ENCODE peak calls at places on chromosome 19, in ten cellular contexts. One of them, this sample, is unnamed.
A peak's percentile ranks its signal among the peaks of the same experiment; 100 is the strongest.

GRCh38 chr19:13132471-13133166 is 14.6 kb downstream of the NACC1 start:
- ATAC-seq in gastrocnemius medialis: no peak
- ATAC-seq in K562: peak; percentile 17
- ATAC-seq in activated T-cell treated with anti-CD3 and anti-CD28 coated beads, Interleukin-2, amount 50 U/mL, for 72 hours: peak; percentile 97
- ATAC-seq in activated CD4-positive, alpha-beta T cell treated with anti-CD3 and anti-CD28 coated beads for 36 hours: peak; percentile 98
- ATAC-seq in esophagus mucosa: no peak
- ATAC-seq in right cardiac atrium: no peak
- ATAC-seq in stimulated activated memory B cell treated with anti-CD40 and anti-IgM and Interleukin-4, amounts not matched to agents 10 μg/mL and 1 μg/mL and 100 μg/mL, for 72 hours: no peak
- ATAC-seq in sciatic nerve: no peak
- ATAC-seq in SK-N-SH treated with all-trans-retinoic acid at 6 μM for 48 hours: peak; percentile 78
- ATAC-seq in this sample: peak; percentile 98

GRCh38 chr19:28542394-28543243 is 670.3 kb downstream of the UQCRFS1 start:
- ATAC-seq in gastrocnemius medialis: no peak
- ATAC-seq in K562: peak; percentile 14
- ATAC-seq in activated T-cell treated with anti-CD3 and anti-CD28 coated beads, Interleukin-2, amount 50 U/mL, for 72 hours: no peak
- ATAC-seq in activated CD4-positive, alpha-beta T cell treated with anti-CD3 and anti-CD28 coated beads for 36 hours: no peak
- ATAC-seq in esophagus mucosa: no peak
- ATAC-seq in right cardiac atrium: no peak
- ATAC-seq in stimulated activated memory B cell treated with anti-CD40 and anti-IgM and Interleukin-4, amounts not matched to agents 10 μg/mL and 1 μg/mL and 100 μg/mL, for 72 hours: peak; percentile 54
- ATAC-seq in sciatic nerve: no peak
- ATAC-seq in SK-N-SH treated with all-trans-retinoic acid at 6 μM for 48 hours: no peak
- ATAC-seq in this sample: no peak

GRCh38 chr19:52638601-52639000 is 446 bp upstream of the ZNF83 start:
- ATAC-seq in gastrocnemius medialis: no peak
- ATAC-seq in K562: peak; percentile 34
- ATAC-seq in activated T-cell treated with anti-CD3 and anti-CD28 coated beads, Interleukin-2, amount 50 U/mL, for 72 hours: peak; percentile 12
- ATAC-seq in activated CD4-positive, alpha-beta T cell treated with anti-CD3 and anti-CD28 coated beads for 36 hours: peak; percentile 7
- ATAC-seq in esophagus mucosa: no peak
- ATAC-seq in right cardiac atrium: peak; percentile 58
- ATAC-seq in stimulated activated memory B cell treated with anti-CD40 and anti-IgM and Interleukin-4, amounts not matched to agents 10 μg/mL and 1 μg/mL and 100 μg/mL, for 72 hours: peak; percentile 14
- ATAC-seq in sciatic nerve: peak; percentile 51
- ATAC-seq in SK-N-SH treated with all-trans-retinoic acid at 6 μM for 48 hours: peak; percentile 69
- ATAC-seq in this sample: peak; percentile 20

GRCh38 chr19:50510700-50511068 is 307 bp downstream of the JOSD2 start:
- ATAC-seq in gastrocnemius medialis: peak; percentile 29
- ATAC-seq in K562: no peak
- ATAC-seq in activated T-cell treated with anti-CD3 and anti-CD28 coated beads, Interleukin-2, amount 50 U/mL, for 72 hours: no peak
- ATAC-seq in activated CD4-positive, alpha-beta T cell treated with anti-CD3 and anti-CD28 coated beads for 36 hours: no peak
- ATAC-seq in esophagus mucosa: peak; percentile 4
- ATAC-seq in right cardiac atrium: no peak
- ATAC-seq in stimulated activated memory B cell treated with anti-CD40 and anti-IgM and Interleukin-4, amounts not matched to agents 10 μg/mL and 1 μg/mL and 100 μg/mL, for 72 hours: no peak
- ATAC-seq in sciatic nerve: no peak
- ATAC-seq in SK-N-SH treated with all-trans-retinoic acid at 6 μM for 48 hours: peak; percentile 3
- ATAC-seq in this sample: no peak

GRCh38 chr19:8333771-8334457 is 9.1 kb downstream of the KANK3 start:
- ATAC-seq in gastrocnemius medialis: no peak
- ATAC-seq in K562: no peak
- ATAC-seq in activated T-cell treated with anti-CD3 and anti-CD28 coated beads, Interleukin-2, amount 50 U/mL, for 72 hours: no peak
- ATAC-seq in activated CD4-positive, alpha-beta T cell treated with anti-CD3 and anti-CD28 coated beads for 36 hours: no peak
- ATAC-seq in esophagus mucosa: no peak
- ATAC-seq in right cardiac atrium: no peak
- ATAC-seq in stimulated activated memory B cell treated with anti-CD40 and anti-IgM and Interleukin-4, amounts not matched to agents 10 μg/mL and 1 μg/mL and 100 μg/mL, for 72 hours: no peak
- ATAC-seq in sciatic nerve: no peak
- ATAC-seq in SK-N-SH treated with all-trans-retinoic acid at 6 μM for 48 hours: no peak
- ATAC-seq in this sample: no peak

GRCh38 chr19:52664461-52664860 is 26.3 kb upstream of the ZNF83 start:
- ATAC-seq in gastrocnemius medialis: no peak
- ATAC-seq in K562: peak; percentile 96
- ATAC-seq in activated T-cell treated with anti-CD3 and anti-CD28 coated beads, Interleukin-2, amount 50 U/mL, for 72 hours: no peak
- ATAC-seq in activated CD4-positive, alpha-beta T cell treated with anti-CD3 and anti-CD28 coated beads for 36 hours: no peak
- ATAC-seq in esophagus mucosa: peak; percentile 31
- ATAC-seq in right cardiac atrium: peak; percentile 39
- ATAC-seq in stimulated activated memory B cell treated with anti-CD40 and anti-IgM and Interleukin-4, amounts not matched to agents 10 μg/mL and 1 μg/mL and 100 μg/mL, for 72 hours: no peak
- ATAC-seq in sciatic nerve: no peak
- ATAC-seq in SK-N-SH treated with all-trans-retinoic acid at 6 μM for 48 hours: no peak
- ATAC-seq in this sample: no peak

GRCh38 chr19:30293051-30293785 is 79.0 kb upstream of the ZNF536 start:
- ATAC-seq in gastrocnemius medialis: no peak
- ATAC-seq in K562: no peak
- ATAC-seq in activated T-cell treated with anti-CD3 and anti-CD28 coated beads, Interleukin-2, amount 50 U/mL, for 72 hours: no peak
- ATAC-seq in activated CD4-positive, alpha-beta T cell treated with anti-CD3 and anti-CD28 coated beads for 36 hours: no peak
- ATAC-seq in esophagus mucosa: no peak
- ATAC-seq in right cardiac atrium: no peak
- ATAC-seq in stimulated activated memory B cell treated with anti-CD40 and anti-IgM and Interleukin-4, amounts not matched to agents 10 μg/mL and 1 μg/mL and 100 μg/mL, for 72 hours: no peak
- ATAC-seq in sciatic nerve: no peak
- ATAC-seq in SK-N-SH treated with all-trans-retinoic acid at 6 μM for 48 hours: no peak
- ATAC-seq in this sample: no peak

GRCh38 chr19:5118026-5118425 is 149.1 kb downstream of the KDM4B start:
- ATAC-seq in gastrocnemius medialis: no peak
- ATAC-seq in K562: no peak
- ATAC-seq in activated T-cell treated with anti-CD3 and anti-CD28 coated beads, Interleukin-2, amount 50 U/mL, for 72 hours: no peak
- ATAC-seq in activated CD4-positive, alpha-beta T cell treated with anti-CD3 and anti-CD28 coated beads for 36 hours: no peak
- ATAC-seq in esophagus mucosa: no peak
- ATAC-seq in right cardiac atrium: no peak
- ATAC-seq in stimulated activated memory B cell treated with anti-CD40 and anti-IgM and Interleukin-4, amounts not matched to agents 10 μg/mL and 1 μg/mL and 100 μg/mL, for 72 hours: no peak
- ATAC-seq in sciatic nerve: no peak
- ATAC-seq in SK-N-SH treated with all-trans-retinoic acid at 6 μM for 48 hours: no peak
- ATAC-seq in this sample: no peak

GRCh38 chr19:49114630-49115363 is 627 bp downstream of the LIN7B start:
- ATAC-seq in gastrocnemius medialis: peak; percentile 10
- ATAC-seq in K562: peak; percentile 6
- ATAC-seq in activated T-cell treated with anti-CD3 and anti-CD28 coated beads, Interleukin-2, amount 50 U/mL, for 72 hours: no peak
- ATAC-seq in activated CD4-positive, alpha-beta T cell treated with anti-CD3 and anti-CD28 coated beads for 36 hours: no peak
- ATAC-seq in esophagus mucosa: no peak
- ATAC-seq in right cardiac atrium: peak; percentile 31
- ATAC-seq in stimulated activated memory B cell treated with anti-CD40 and anti-IgM and Interleukin-4, amounts not matched to agents 10 μg/mL and 1 μg/mL and 100 μg/mL, for 72 hours: no peak
- ATAC-seq in sciatic nerve: peak; percentile 29
- ATAC-seq in SK-N-SH treated with all-trans-retinoic acid at 6 μM for 48 hours: peak; percentile 39
- ATAC-seq in this sample: no peak

GRCh38 chr19:12664406-12665280 is 1.9 kb downstream of the MAN2B1 start:
- ATAC-seq in gastrocnemius medialis: no peak
- ATAC-seq in K562: peak; percentile 81
- ATAC-seq in activated T-cell treated with anti-CD3 and anti-CD28 coated beads, Interleukin-2, amount 50 U/mL, for 72 hours: no peak
- ATAC-seq in activated CD4-positive, alpha-beta T cell treated with anti-CD3 and anti-CD28 coated beads for 36 hours: no peak
- ATAC-seq in esophagus mucosa: no peak
- ATAC-seq in right cardiac atrium: no peak
- ATAC-seq in stimulated activated memory B cell treated with anti-CD40 and anti-IgM and Interleukin-4, amounts not matched to agents 10 μg/mL and 1 μg/mL and 100 μg/mL, for 72 hours: no peak
- ATAC-seq in sciatic nerve: no peak
- ATAC-seq in SK-N-SH treated with all-trans-retinoic acid at 6 μM for 48 hours: no peak
- ATAC-seq in this sample: no peak

GRCh38 chr19:14404322-14404721 is 14.8 kb downstream of the DDX39A start:
- ATAC-seq in gastrocnemius medialis: no peak
- ATAC-seq in K562: no peak
- ATAC-seq in activated T-cell treated with anti-CD3 and anti-CD28 coated beads, Interleukin-2, amount 50 U/mL, for 72 hours: no peak
- ATAC-seq in activated CD4-positive, alpha-beta T cell treated with anti-CD3 and anti-CD28 coated beads for 36 hours: no peak
- ATAC-seq in esophagus mucosa: no peak
- ATAC-seq in right cardiac atrium: no peak
- ATAC-seq in stimulated activated memory B cell treated with anti-CD40 and anti-IgM and Interleukin-4, amounts not matched to agents 10 μg/mL and 1 μg/mL and 100 μg/mL, for 72 hours: no peak
- ATAC-seq in sciatic nerve: no peak
- ATAC-seq in SK-N-SH treated with all-trans-retinoic acid at 6 μM for 48 hours: no peak
- ATAC-seq in this sample: no peak

GRCh38 chr19:45507864-45508680 is 793 bp downstream of the VASP start:
- ATAC-seq in gastrocnemius medialis: no peak
- ATAC-seq in K562: peak; percentile 29
- ATAC-seq in activated T-cell treated with anti-CD3 and anti-CD28 coated beads, Interleukin-2, amount 50 U/mL, for 72 hours: no peak
- ATAC-seq in activated CD4-positive, alpha-beta T cell treated with anti-CD3 and anti-CD28 coated beads for 36 hours: no peak
- ATAC-seq in esophagus mucosa: peak; percentile 3
- ATAC-seq in right cardiac atrium: peak; percentile 24
- ATAC-seq in stimulated activated memory B cell treated with anti-CD40 and anti-IgM and Interleukin-4, amounts not matched to agents 10 μg/mL and 1 μg/mL and 100 μg/mL, for 72 hours: peak; percentile 18
- ATAC-seq in sciatic nerve: peak; percentile 1
- ATAC-seq in SK-N-SH treated with all-trans-retinoic acid at 6 μM for 48 hours: peak; percentile 1
- ATAC-seq in this sample: peak; percentile 11

GRCh38 chr19:55226273-55226672 is 2.3 kb downstream of the TMEM86B start:
- ATAC-seq in gastrocnemius medialis: no peak
- ATAC-seq in K562: no peak
- ATAC-seq in activated T-cell treated with anti-CD3 and anti-CD28 coated beads, Interleukin-2, amount 50 U/mL, for 72 hours: no peak
- ATAC-seq in activated CD4-positive, alpha-beta T cell treated with anti-CD3 and anti-CD28 coated beads for 36 hours: no peak
- ATAC-seq in esophagus mucosa: no peak
- ATAC-seq in right cardiac atrium: no peak
- ATAC-seq in stimulated activated memory B cell treated with anti-CD40 and anti-IgM and Interleukin-4, amounts not matched to agents 10 μg/mL and 1 μg/mL and 100 μg/mL, for 72 hours: no peak
- ATAC-seq in sciatic nerve: no peak
- ATAC-seq in SK-N-SH treated with all-trans-retinoic acid at 6 μM for 48 hours: no peak
- ATAC-seq in this sample: no peak

GRCh38 chr19:15701757-15702589 is 25.9 kb upstream of the OR10H2 start:
- ATAC-seq in gastrocnemius medialis: no peak
- ATAC-seq in K562: no peak
- ATAC-seq in activated T-cell treated with anti-CD3 and anti-CD28 coated beads, Interleukin-2, amount 50 U/mL, for 72 hours: no peak
- ATAC-seq in activated CD4-positive, alpha-beta T cell treated with anti-CD3 and anti-CD28 coated beads for 36 hours: no peak
- ATAC-seq in esophagus mucosa: peak; percentile 96
- ATAC-seq in right cardiac atrium: no peak
- ATAC-seq in stimulated activated memory B cell treated with anti-CD40 and anti-IgM and Interleukin-4, amounts not matched to agents 10 μg/mL and 1 μg/mL and 100 μg/mL, for 72 hours: peak; percentile 16
- ATAC-seq in sciatic nerve: peak; percentile 38
- ATAC-seq in SK-N-SH treated with all-trans-retinoic acid at 6 μM for 48 hours: peak; percentile 62
- ATAC-seq in this sample: no peak

GRCh38 chr19:55189424-55189823 is 9.3 kb upstream of the SYT5 start:
- ATAC-seq in gastrocnemius medialis: no peak
- ATAC-seq in K562: peak; percentile 15
- ATAC-seq in activated T-cell treated with anti-CD3 and anti-CD28 coated beads, Interleukin-2, amount 50 U/mL, for 72 hours: no peak
- ATAC-seq in activated CD4-positive, alpha-beta T cell treated with anti-CD3 and anti-CD28 coated beads for 36 hours: no peak
- ATAC-seq in esophagus mucosa: peak; percentile 99
- ATAC-seq in right cardiac atrium: peak; percentile 93
- ATAC-seq in stimulated activated memory B cell treated with anti-CD40 and anti-IgM and Interleukin-4, amounts not matched to agents 10 μg/mL and 1 μg/mL and 100 μg/mL, for 72 hours: no peak
- ATAC-seq in sciatic nerve: no peak
- ATAC-seq in SK-N-SH treated with all-trans-retinoic acid at 6 μM for 48 hours: peak; percentile 86
- ATAC-seq in this sample: no peak

GRCh38 chr19:55549500-55550320 is 4.4 kb upstream of the SBK3 start:
- ATAC-seq in gastrocnemius medialis: peak; percentile 67
- ATAC-seq in K562: peak; percentile 21
- ATAC-seq in activated T-cell treated with anti-CD3 and anti-CD28 coated beads, Interleukin-2, amount 50 U/mL, for 72 hours: no peak
- ATAC-seq in activated CD4-positive, alpha-beta T cell treated with anti-CD3 and anti-CD28 coated beads for 36 hours: no peak
- ATAC-seq in esophagus mucosa: peak; percentile 12
- ATAC-seq in right cardiac atrium: no peak
- ATAC-seq in stimulated activated memory B cell treated with anti-CD40 and anti-IgM and Interleukin-4, amounts not matched to agents 10 μg/mL and 1 μg/mL and 100 μg/mL, for 72 hours: peak; percentile 51
- ATAC-seq in sciatic nerve: no peak
- ATAC-seq in SK-N-SH treated with all-trans-retinoic acid at 6 μM for 48 hours: peak; percentile 76
- ATAC-seq in this sample: no peak

GRCh38 chr19:9146882-9147281 is 6.7 kb downstream of the ZNF317 start:
- ATAC-seq in gastrocnemius medialis: no peak
- ATAC-seq in K562: no peak
- ATAC-seq in activated T-cell treated with anti-CD3 and anti-CD28 coated beads, Interleukin-2, amount 50 U/mL, for 72 hours: no peak
- ATAC-seq in activated CD4-positive, alpha-beta T cell treated with anti-CD3 and anti-CD28 coated beads for 36 hours: no peak
- ATAC-seq in esophagus mucosa: no peak
- ATAC-seq in right cardiac atrium: no peak
- ATAC-seq in stimulated activated memory B cell treated with anti-CD40 and anti-IgM and Interleukin-4, amounts not matched to agents 10 μg/mL and 1 μg/mL and 100 μg/mL, for 72 hours: no peak
- ATAC-seq in sciatic nerve: no peak
- ATAC-seq in SK-N-SH treated with all-trans-retinoic acid at 6 μM for 48 hours: no peak
- ATAC-seq in this sample: no peak

GRCh38 chr19:16452321-16452720 is 19.4 kb downstream of the EPS15L1 start:
- ATAC-seq in gastrocnemius medialis: peak; percentile 36
- ATAC-seq in K562: no peak
- ATAC-seq in activated T-cell treated with anti-CD3 and anti-CD28 coated beads, Interleukin-2, amount 50 U/mL, for 72 hours: no peak
- ATAC-seq in activated CD4-positive, alpha-beta T cell treated with anti-CD3 and anti-CD28 coated beads for 36 hours: no peak
- ATAC-seq in esophagus mucosa: no peak
- ATAC-seq in right cardiac atrium: no peak
- ATAC-seq in stimulated activated memory B cell treated with anti-CD40 and anti-IgM and Interleukin-4, amounts not matched to agents 10 μg/mL and 1 μg/mL and 100 μg/mL, for 72 hours: no peak
- ATAC-seq in sciatic nerve: no peak
- ATAC-seq in SK-N-SH treated with all-trans-retinoic acid at 6 μM for 48 hours: no peak
- ATAC-seq in this sample: no peak

GRCh38 chr19:18929311-18929710 is 9.8 kb downstream of the DDX49 start:
- ATAC-seq in gastrocnemius medialis: no peak
- ATAC-seq in K562: no peak
- ATAC-seq in activated T-cell treated with anti-CD3 and anti-CD28 coated beads, Interleukin-2, amount 50 U/mL, for 72 hours: no peak
- ATAC-seq in activated CD4-positive, alpha-beta T cell treated with anti-CD3 and anti-CD28 coated beads for 36 hours: no peak
- ATAC-seq in esophagus mucosa: no peak
- ATAC-seq in right cardiac atrium: no peak
- ATAC-seq in stimulated activated memory B cell treated with anti-CD40 and anti-IgM and Interleukin-4, amounts not matched to agents 10 μg/mL and 1 μg/mL and 100 μg/mL, for 72 hours: no peak
- ATAC-seq in sciatic nerve: no peak
- ATAC-seq in SK-N-SH treated with all-trans-retinoic acid at 6 μM for 48 hours: no peak
- ATAC-seq in this sample: no peak

GRCh38 chr19:1275976-1276619 is 768 bp downstream of the FAM174C start:
- ATAC-seq in gastrocnemius medialis: no peak
- ATAC-seq in K562: no peak
- ATAC-seq in activated T-cell treated with anti-CD3 and anti-CD28 coated beads, Interleukin-2, amount 50 U/mL, for 72 hours: no peak
- ATAC-seq in activated CD4-positive, alpha-beta T cell treated with anti-CD3 and anti-CD28 coated beads for 36 hours: no peak
- ATAC-seq in esophagus mucosa: no peak
- ATAC-seq in right cardiac atrium: peak; percentile 75
- ATAC-seq in stimulated activated memory B cell treated with anti-CD40 and anti-IgM and Interleukin-4, amounts not matched to agents 10 μg/mL and 1 μg/mL and 100 μg/mL, for 72 hours: no peak
- ATAC-seq in sciatic nerve: peak; percentile 0
- ATAC-seq in SK-N-SH treated with all-trans-retinoic acid at 6 μM for 48 hours: no peak
- ATAC-seq in this sample: no peak

GRCh38 chr19:35669974-35670373 is 3.7 kb downstream of the UPK1A start:
- ATAC-seq in gastrocnemius medialis: no peak
- ATAC-seq in K562: no peak
- ATAC-seq in activated T-cell treated with anti-CD3 and anti-CD28 coated beads, Interleukin-2, amount 50 U/mL, for 72 hours: no peak
- ATAC-seq in activated CD4-positive, alpha-beta T cell treated with anti-CD3 and anti-CD28 coated beads for 36 hours: no peak
- ATAC-seq in esophagus mucosa: no peak
- ATAC-seq in right cardiac atrium: no peak
- ATAC-seq in stimulated activated memory B cell treated with anti-CD40 and anti-IgM and Interleukin-4, amounts not matched to agents 10 μg/mL and 1 μg/mL and 100 μg/mL, for 72 hours: no peak
- ATAC-seq in sciatic nerve: no peak
- ATAC-seq in SK-N-SH treated with all-trans-retinoic acid at 6 μM for 48 hours: no peak
- ATAC-seq in this sample: no peak

GRCh38 chr19:29873801-29874575 is 62.2 kb downstream of the CCNE1 start:
- ATAC-seq in gastrocnemius medialis: no peak
- ATAC-seq in K562: no peak
- ATAC-seq in activated T-cell treated with anti-CD3 and anti-CD28 coated beads, Interleukin-2, amount 50 U/mL, for 72 hours: no peak
- ATAC-seq in activated CD4-positive, alpha-beta T cell treated with anti-CD3 and anti-CD28 coated beads for 36 hours: no peak
- ATAC-seq in esophagus mucosa: no peak
- ATAC-seq in right cardiac atrium: no peak
- ATAC-seq in stimulated activated memory B cell treated with anti-CD40 and anti-IgM and Interleukin-4, amounts not matched to agents 10 μg/mL and 1 μg/mL and 100 μg/mL, for 72 hours: no peak
- ATAC-seq in sciatic nerve: peak; percentile 9
- ATAC-seq in SK-N-SH treated with all-trans-retinoic acid at 6 μM for 48 hours: no peak
- ATAC-seq in this sample: no peak

GRCh38 chr19:37999309-38000213 is 92.6 kb downstream of the SIPA1L3 start:
- ATAC-seq in gastrocnemius medialis: peak; percentile 25
- ATAC-seq in K562: no peak
- ATAC-seq in activated T-cell treated with anti-CD3 and anti-CD28 coated beads, Interleukin-2, amount 50 U/mL, for 72 hours: no peak
- ATAC-seq in activated CD4-positive, alpha-beta T cell treated with anti-CD3 and anti-CD28 coated beads for 36 hours: no peak
- ATAC-seq in esophagus mucosa: no peak
- ATAC-seq in right cardiac atrium: peak; percentile 69
- ATAC-seq in stimulated activated memory B cell treated with anti-CD40 and anti-IgM and Interleukin-4, amounts not matched to agents 10 μg/mL and 1 μg/mL and 100 μg/mL, for 72 hours: peak; percentile 35
- ATAC-seq in sciatic nerve: peak; percentile 92
- ATAC-seq in SK-N-SH treated with all-trans-retinoic acid at 6 μM for 48 hours: peak; percentile 65
- ATAC-seq in this sample: no peak

GRCh38 chr19:31503211-31503610 is 154.0 kb upstream of the TSHZ3 start:
- ATAC-seq in gastrocnemius medialis: no peak
- ATAC-seq in K562: no peak
- ATAC-seq in activated T-cell treated with anti-CD3 and anti-CD28 coated beads, Interleukin-2, amount 50 U/mL, for 72 hours: no peak
- ATAC-seq in activated CD4-positive, alpha-beta T cell treated with anti-CD3 and anti-CD28 coated beads for 36 hours: no peak
- ATAC-seq in esophagus mucosa: no peak
- ATAC-seq in right cardiac atrium: no peak
- ATAC-seq in stimulated activated memory B cell treated with anti-CD40 and anti-IgM and Interleukin-4, amounts not matched to agents 10 μg/mL and 1 μg/mL and 100 μg/mL, for 72 hours: no peak
- ATAC-seq in sciatic nerve: no peak
- ATAC-seq in SK-N-SH treated with all-trans-retinoic acid at 6 μM for 48 hours: no peak
- ATAC-seq in this sample: no peak

GRCh38 chr19:18519962-18520847 is 1.7 kb downstream of the ELL start:
- ATAC-seq in gastrocnemius medialis: peak; percentile 69
- ATAC-seq in K562: peak; percentile 56
- ATAC-seq in activated T-cell treated with anti-CD3 and anti-CD28 coated beads, Interleukin-2, amount 50 U/mL, for 72 hours: no peak
- ATAC-seq in activated CD4-positive, alpha-beta T cell treated with anti-CD3 and anti-CD28 coated beads for 36 hours: no peak
- ATAC-seq in esophagus mucosa: peak; percentile 8
- ATAC-seq in right cardiac atrium: peak; percentile 6
- ATAC-seq in stimulated activated memory B cell treated with anti-CD40 and anti-IgM and Interleukin-4, amounts not matched to agents 10 μg/mL and 1 μg/mL and 100 μg/mL, for 72 hours: no peak
- ATAC-seq in sciatic nerve: no peak
- ATAC-seq in SK-N-SH treated with all-trans-retinoic acid at 6 μM for 48 hours: peak; percentile 31
- ATAC-seq in this sample: no peak

GRCh38 chr19:32676186-32676894 is 692 bp downstream of the RGS9BP start:
- ATAC-seq in gastrocnemius medialis: peak; percentile 15
- ATAC-seq in K562: no peak
- ATAC-seq in activated T-cell treated with anti-CD3 and anti-CD28 coated beads, Interleukin-2, amount 50 U/mL, for 72 hours: peak; percentile 1
- ATAC-seq in activated CD4-positive, alpha-beta T cell treated with anti-CD3 and anti-CD28 coated beads for 36 hours: no peak
- ATAC-seq in esophagus mucosa: peak; percentile 11
- ATAC-seq in right cardiac atrium: no peak
- ATAC-seq in stimulated activated memory B cell treated with anti-CD40 and anti-IgM and Interleukin-4, amounts not matched to agents 10 μg/mL and 1 μg/mL and 100 μg/mL, for 72 hours: no peak
- ATAC-seq in sciatic nerve: no peak
- ATAC-seq in SK-N-SH treated with all-trans-retinoic acid at 6 μM for 48 hours: no peak
- ATAC-seq in this sample: no peak

GRCh38 chr19:3601021-3601420 is 5.7 kb downstream of the TBXA2R start:
- ATAC-seq in gastrocnemius medialis: no peak
- ATAC-seq in K562: no peak
- ATAC-seq in activated T-cell treated with anti-CD3 and anti-CD28 coated beads, Interleukin-2, amount 50 U/mL, for 72 hours: no peak
- ATAC-seq in activated CD4-positive, alpha-beta T cell treated with anti-CD3 and anti-CD28 coated beads for 36 hours: no peak
- ATAC-seq in esophagus mucosa: no peak
- ATAC-seq in right cardiac atrium: no peak
- ATAC-seq in stimulated activated memory B cell treated with anti-CD40 and anti-IgM and Interleukin-4, amounts not matched to agents 10 μg/mL and 1 μg/mL and 100 μg/mL, for 72 hours: no peak
- ATAC-seq in sciatic nerve: no peak
- ATAC-seq in SK-N-SH treated with all-trans-retinoic acid at 6 μM for 48 hours: no peak
- ATAC-seq in this sample: no peak

GRCh38 chr19:4430760-4431159 is 26.8 kb downstream of the UBXN6 start:
- ATAC-seq in gastrocnemius medialis: no peak
- ATAC-seq in K562: no peak
- ATAC-seq in activated T-cell treated with anti-CD3 and anti-CD28 coated beads, Interleukin-2, amount 50 U/mL, for 72 hours: no peak
- ATAC-seq in activated CD4-positive, alpha-beta T cell treated with anti-CD3 and anti-CD28 coated beads for 36 hours: no peak
- ATAC-seq in esophagus mucosa: peak; percentile 20
- ATAC-seq in right cardiac atrium: peak; percentile 39
- ATAC-seq in stimulated activated memory B cell treated with anti-CD40 and anti-IgM and Interleukin-4, amounts not matched to agents 10 μg/mL and 1 μg/mL and 100 μg/mL, for 72 hours: peak; percentile 70
- ATAC-seq in sciatic nerve: peak; percentile 61
- ATAC-seq in SK-N-SH treated with all-trans-retinoic acid at 6 μM for 48 hours: no peak
- ATAC-seq in this sample: no peak

This sample was measured in activated T-helper 17 cell treated with anti-CD3 and anti-CD28 coated beads, Interleukin-2, amount 50 U/mL, for 72 hours.